ENCODE peak calls at places on chromosomes 13 and 19, in seven cellular contexts. One of them, this sample, is unnamed.

GRCh38 chr13:25217023-25217909 is 45.2 kb upstream of the AMER2 start:
- DNase-seq in A549: no peak
- DNase-seq in CD4-positive, alpha-beta T cell: no peak
- DNase-seq in nephron progenitor cell: no peak
- DNase-seq in stimulated activated CD8-positive, alpha-beta memory T cell treated with anti-CD3 and anti-CD28 coated beads, Interleukin-7, amount 100 ng/mL, for 1 hour: no peak
- DNase-seq in M059J: peak
- DNase-seq in brain microvascular endothelial cell: peak
- DNase-seq in this sample: peak

GRCh38 chr13:40103864-40104263 is 448.4 kb downstream of the COG6 start:
- DNase-seq in brain microvascular endothelial cell: no peak
- DNase-seq in CD4-positive, alpha-beta T cell: no peak
- DNase-seq in nephron progenitor cell: no peak
- DNase-seq in A549: no peak
- DNase-seq in stimulated activated CD8-positive, alpha-beta memory T cell treated with anti-CD3 and anti-CD28 coated beads, Interleukin-7, amount 100 ng/mL, for 1 hour: no peak
- DNase-seq in M059J: no peak
- DNase-seq in this sample: no peak

GRCh38 chr19:55050749-55051532 is 12.0 kb downstream of the RDH13 start:
- DNase-seq in A549: no peak
- DNase-seq in M059J: no peak
- DNase-seq in stimulated activated CD8-positive, alpha-beta memory T cell treated with anti-CD3 and anti-CD28 coated beads, Interleukin-7, amount 100 ng/mL, for 1 hour: no peak
- DNase-seq in nephron progenitor cell: no peak
- DNase-seq in brain microvascular endothelial cell: no peak
- DNase-seq in CD4-positive, alpha-beta T cell: no peak
- DNase-seq in this sample: no peak

GRCh38 chr19:31262673-31263308 is 86.4 kb downstream of the TSHZ3 start:
- DNase-seq in M059J: no peak
- DNase-seq in CD4-positive, alpha-beta T cell: no peak
- DNase-seq in nephron progenitor cell: no peak
- DNase-seq in A549: no peak
- DNase-seq in stimulated activated CD8-positive, alpha-beta memory T cell treated with anti-CD3 and anti-CD28 coated beads, Interleukin-7, amount 100 ng/mL, for 1 hour: no peak
- DNase-seq in brain microvascular endothelial cell: no peak
- DNase-seq in this sample: no peak

GRCh38 chr13:36431204-36432105 is 840 bp upstream of the CCNA1 start:
- DNase-seq in brain microvascular endothelial cell: no peak
- DNase-seq in CD4-positive, alpha-beta T cell: no peak
- DNase-seq in nephron progenitor cell: peak
- DNase-seq in M059J: no peak
- DNase-seq in stimulated activated CD8-positive, alpha-beta memory T cell treated with anti-CD3 and anti-CD28 coated beads, Interleukin-7, amount 100 ng/mL, for 1 hour: no peak
- DNase-seq in A549: no peak
- DNase-seq in this sample: peak

GRCh38 chr13:64362564-64362963 is 2867.6 kb downstream of the PCDH9 start:
- DNase-seq in nephron progenitor cell: no peak
- DNase-seq in stimulated activated CD8-positive, alpha-beta memory T cell treated with anti-CD3 and anti-CD28 coated beads, Interleukin-7, amount 100 ng/mL, for 1 hour: no peak
- DNase-seq in A549: no peak
- DNase-seq in M059J: no peak
- DNase-seq in CD4-positive, alpha-beta T cell: no peak
- DNase-seq in brain microvascular endothelial cell: no peak
- DNase-seq in this sample: no peak

GRCh38 chr13:99087954-99088491 is 110.2 kb upstream of the DOCK9 start:
- DNase-seq in stimulated activated CD8-positive, alpha-beta memory T cell treated with anti-CD3 and anti-CD28 coated beads, Interleukin-7, amount 100 ng/mL, for 1 hour: no peak
- DNase-seq in brain microvascular endothelial cell: no peak
- DNase-seq in CD4-positive, alpha-beta T cell: peak
- DNase-seq in nephron progenitor cell: peak
- DNase-seq in A549: peak
- DNase-seq in M059J: no peak
- DNase-seq in this sample: no peak

GRCh38 chr13:94712812-94713555 is 639 bp upstream of the SOX21 start:
- DNase-seq in nephron progenitor cell: peak
- DNase-seq in M059J: peak
- DNase-seq in CD4-positive, alpha-beta T cell: no peak
- DNase-seq in brain microvascular endothelial cell: no peak
- DNase-seq in stimulated activated CD8-positive, alpha-beta memory T cell treated with anti-CD3 and anti-CD28 coated beads, Interleukin-7, amount 100 ng/mL, for 1 hour: no peak
- DNase-seq in A549: no peak
- DNase-seq in this sample: peak

This sample was measured in astrocyte of the hippocampus.